ENCODE peak calls at places on chromosome 13, in nine cellular contexts. H, U, V, T, S, X, L, Y and J are unnamed samples.

GRCh38 chr13:44306401-44307192 is 67.0 kb upstream of the SERP2 start:
- DNase-seq in H (peak; percentile 16), U (no peak), V (peak; percentile 58), T (peak; percentile 99), S (peak; percentile 77), X (peak; percentile 36), L (no peak), Y (no peak), J (peak; percentile 25)

GRCh38 chr13:56351041-56351440 is 789.7 kb upstream of the PRR20A start:
- DNase-seq in H (no peak), U (no peak), V (no peak), T (no peak), S (no peak), X (no peak), L (no peak), Y (no peak), J (no peak)

GRCh38 chr13:101875717-101876393 is 423.4 kb downstream of the ITGBL1 start:
- DNase-seq in H (no peak), U (no peak), V (no peak), T (peak; percentile 89), S (no peak), X (no peak), L (peak; percentile 93), Y (peak; percentile 84), J (no peak)

GRCh38 chr13:41610426-41610825 is 153.1 kb downstream of the RGCC start:
- DNase-seq in H (no peak), U (no peak), V (no peak), T (peak; percentile 92), S (no peak), X (no peak), L (peak; percentile 66), Y (no peak), J (no peak)

GRCh38 chr13:40164137-40164536 is 502.3 kb downstream of the FOXO1 start:
- DNase-seq in H (no peak), U (no peak), V (no peak), T (no peak), S (no peak), X (peak; percentile 9), L (no peak), Y (no peak), J (no peak)

GRCh38 chr13:41327994-41328778 is 17.1 kb downstream of the NAA16 start:
- DNase-seq in H (no peak), U (no peak), V (no peak), T (no peak), S (no peak), X (no peak), L (no peak), Y (no peak), J (no peak)

GRCh38 chr13:94218537-94218936 is 260.9 kb downstream of the DCT start:
- DNase-seq in H (no peak), U (no peak), V (no peak), T (no peak), S (no peak), X (no peak), L (no peak), Y (no peak), J (no peak)

GRCh38 chr13:42039457-42039945 is 8.9 kb upstream of the DGKH start:
- DNase-seq in H (no peak), U (no peak), V (peak; percentile 40), T (no peak), S (no peak), X (peak; percentile 20), L (no peak), Y (peak; percentile 15), J (no peak)

GRCh38 chr13:74838096-74838495 is 643.9 kb downstream of the TBC1D4 start:
- DNase-seq in H (no peak), U (no peak), V (no peak), T (no peak), S (no peak), X (no peak), L (no peak), Y (no peak), J (no peak)

GRCh38 chr13:35347679-35348205 is 128.7 kb downstream of the MAB21L1 start:
- DNase-seq in H (no peak), U (no peak), V (no peak), T (no peak), S (no peak), X (no peak), L (no peak), Y (no peak), J (no peak)

GRCh38 chr13:60335531-60335930 is 61.5 kb upstream of the TDRD3 start:
- DNase-seq in H (no peak), U (no peak), V (no peak), T (peak; percentile 20), S (no peak), X (no peak), L (peak; percentile 3), Y (no peak), J (no peak)

GRCh38 chr13:46211116-46211515 is 612 bp upstream of the LRRC63 start:
- DNase-seq in H (peak; percentile 89), U (no peak), V (no peak), T (peak; percentile 3), S (no peak), X (no peak), L (no peak), Y (no peak), J (no peak)

GRCh38 chr13:83452292-83452950 is 429.9 kb downstream of the SLITRK1 start:
- DNase-seq in H (no peak), U (no peak), V (no peak), T (no peak), S (peak; percentile 32), X (no peak), L (no peak), Y (no peak), J (no peak)

GRCh38 chr13:97231118-97231831 is 9.1 kb downstream of the MBNL2 start:
- DNase-seq in H (no peak), U (no peak), V (no peak), T (peak; percentile 47), S (no peak), X (no peak), L (no peak), Y (no peak), J (no peak)

GRCh38 chr13:42420304-42420703 is 148.4 kb downstream of the AKAP11 start:
- DNase-seq in H (no peak), U (no peak), V (no peak), T (no peak), S (no peak), X (no peak), L (no peak), Y (no peak), J (no peak)

DNA sequence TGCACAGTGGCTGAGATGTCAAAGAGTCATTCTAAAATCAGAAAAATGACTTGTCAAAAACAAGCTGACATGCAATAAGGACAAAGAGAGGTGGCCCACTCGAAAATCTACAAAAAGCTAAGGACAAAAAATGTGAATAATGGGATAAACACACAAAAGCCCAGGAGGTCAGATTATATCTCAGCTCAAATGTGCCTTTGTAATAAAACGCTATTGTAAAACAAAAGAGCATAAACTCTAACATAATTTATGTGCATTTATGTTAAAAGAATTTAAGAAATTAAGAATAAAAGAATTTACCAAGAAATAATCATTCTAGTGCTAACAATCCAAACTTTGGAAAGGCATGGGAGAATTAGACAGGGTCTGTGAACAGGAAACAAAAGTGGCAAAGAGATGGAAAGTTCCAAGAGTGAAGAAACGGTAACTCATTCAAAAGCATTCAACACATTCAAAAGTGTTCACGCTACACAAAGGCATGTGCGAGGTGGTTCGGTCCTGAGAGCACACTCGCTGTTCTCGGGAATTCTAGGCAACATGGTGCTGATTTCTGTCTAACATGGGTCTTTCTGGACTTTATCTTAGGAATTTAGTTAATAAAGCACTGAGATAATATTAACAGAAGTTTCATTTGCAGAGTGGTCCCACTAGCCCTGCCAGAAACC is 197.7 kb downstream of the KATNAL1 start:
- DNase-seq in H (no peak), U (no peak), V (no peak), T (no peak), S (no peak), X (no peak), L (no peak), Y (no peak), J (no peak)
- H3K27ac ChIP-seq in H (no peak overlapping the region), U (no peak overlapping the region), V (peak overlapping the region; percentile 49), T (no peak overlapping the region), S (no peak overlapping the region), X (no peak overlapping the region), L (no peak overlapping the region), Y (no peak overlapping the region), J (no peak overlapping the region)

GRCh38 chr13:33758113-33758512 is 59.8 kb upstream of the RFC3 start:
- DNase-seq in H (no peak), U (no peak), V (no peak), T (no peak), S (no peak), X (no peak), L (no peak), Y (no peak), J (no peak)
- H3K27ac ChIP-seq in H (no peak overlapping the region), U (no peak overlapping the region), V (no peak overlapping the region), T (no peak overlapping the region), S (no peak overlapping the region), X (no peak overlapping the region), L (no peak overlapping the region), Y (no peak overlapping the region), J (no peak overlapping the region)

GRCh38 chr13:99313941-99314340 is 6.7 kb upstream of the GPR183 start:
- DNase-seq in H (no peak), U (no peak), V (no peak), T (no peak), S (no peak), X (no peak), L (no peak), Y (no peak), J (no peak)

GRCh38 chr13:99313473-99313872 is 6.3 kb upstream of the GPR183 start:
- DNase-seq in H (no peak), U (no peak), V (no peak), T (no peak), S (no peak), X (no peak), L (no peak), Y (no peak), J (no peak)

GRCh38 chr13:99311748-99312492 is 4.7 kb upstream of the GPR183 start:
- DNase-seq in H (no peak), U (no peak), V (no peak), T (no peak), S (no peak), X (no peak), L (no peak), Y (no peak), J (no peak)

GRCh38 chr13:99311137-99311536 is 3.9 kb upstream of the GPR183 start:
- DNase-seq in H (no peak), U (no peak), V (no peak), T (peak; percentile 66), S (no peak), X (no peak), L (no peak), Y (no peak), J (no peak)

DNA sequence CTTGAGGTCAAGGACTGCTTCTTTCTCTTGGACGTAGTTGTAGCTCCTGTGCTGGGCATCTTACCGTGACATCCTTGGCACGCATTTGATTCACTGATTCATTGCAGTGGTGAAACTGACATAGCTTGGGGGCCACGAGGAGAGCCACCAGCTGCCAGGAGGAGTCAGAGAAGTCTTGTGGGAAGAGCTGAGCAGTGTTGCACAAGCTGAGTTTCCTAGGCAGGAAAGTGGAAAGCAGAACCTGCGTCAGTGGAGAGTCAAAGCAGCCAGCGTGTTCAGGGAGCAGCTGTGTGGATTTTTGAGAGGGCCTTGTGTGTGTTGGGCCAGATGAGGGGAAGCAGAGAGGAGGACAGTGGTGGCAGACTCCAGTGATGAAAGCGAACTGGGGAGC is 5.3 kb upstream of the GPR183 start:
- DNase-seq in H (no peak), U (peak; percentile 30), V (no peak), T (peak; percentile 92), S (peak; percentile 88), X (no peak), L (no peak), Y (no peak), J (no peak)
- H3K27ac ChIP-seq in H (peak overlapping the region; percentile 42), U (no peak overlapping the region), V (peak overlapping the region; percentile 37), T (peak overlapping the region; percentile 38), S (no peak overlapping the region), X (no peak overlapping the region), L (no peak overlapping the region), Y (no peak overlapping the region), J (no peak overlapping the region)

GRCh38 chr13:106696140-106696539 is 128.2 kb upstream of the ARGLU1 start:
- DNase-seq in H (no peak), U (no peak), V (no peak), T (no peak), S (no peak), X (no peak), L (no peak), Y (no peak), J (no peak)
- H3K27ac ChIP-seq in H (no peak overlapping the region), U (no peak overlapping the region), V (no peak overlapping the region), T (no peak overlapping the region), S (no peak overlapping the region), X (no peak overlapping the region), L (no peak overlapping the region), Y (no peak overlapping the region), J (no peak overlapping the region)